ENCODE peak calls at places on chromosomes 4 and X, in five cellular contexts. R is esophagus squamous epithelium, D is NCI-H446, J is AG08396, Y is Caco-2. C is an unnamed sample.

GRCh38 chrX:72604705-72605104 is 32.1 kb upstream of the HDAC8 start:
- DNase-seq in R (no peak), D (no peak), J (no peak), Y (no peak), C (no peak)

GRCh38 chr4:113540859-113541258 is 220.7 kb downstream of the CAMK2D start:
- DNase-seq in R (no peak), D (peak; percentile 14), J (no peak), Y (no peak), C (peak; percentile 35)

GRCh38 chr4:185003596-185004351 is 14.5 kb upstream of the HELT start:
- DNase-seq in R (no peak), D (no peak), J (no peak), Y (no peak), C (no peak)

GRCh38 chr4:187415227-187415626 is 580.3 kb upstream of the ZFP42 start:
- DNase-seq in R (no peak), D (no peak), J (no peak), Y (no peak), C (no peak)

GRCh38 chr4:30870513-30870912 is 150.3 kb downstream of the PCDH7 start:
- DNase-seq in R (no peak), D (peak; percentile 2), J (no peak), Y (no peak), C (no peak)

GRCh38 chr4:98181815-98182214 is 38.5 kb upstream of the STPG2 start:
- DNase-seq in R (no peak), D (no peak), J (peak; percentile 10), Y (no peak), C (no peak)

GRCh38 chrX:153438522-153438921 is 7.3 kb downstream of the TREX2 start:
- DNase-seq in R (no peak), D (peak; percentile 6), J (no peak), Y (peak; percentile 46), C (no peak)

GRCh38 chrX:143027262-143027661 is 1.5 kb downstream of the SPANXN4 start:
- DNase-seq in R (no peak), D (no peak), J (no peak), Y (no peak), C (no peak)

GRCh38 chr4:89586864-89587263 is 250.1 kb downstream of the SNCA start:
- DNase-seq in R (no peak), D (peak; percentile 38), J (no peak), Y (no peak), C (peak; percentile 20)

GRCh38 chrX:123108513-123109427 is 75.3 kb upstream of the GRIA3 start:
- DNase-seq in R (no peak), D (no peak), J (no peak), Y (no peak), C (no peak)

GRCh38 chr4:84790769-84791565 is 175.5 kb downstream of the WDFY3 start:
- DNase-seq in R (no peak), D (no peak), J (no peak), Y (no peak), C (no peak)

GRCh38 chrX:8591526-8591925 is 126.9 kb downstream of the VCX3B start:
- DNase-seq in R (no peak), D (no peak), J (no peak), Y (no peak), C (no peak)

GRCh38 chr4:3766207-3766790 is at the start of gene ADRA2C:
- DNase-seq in R (no peak), D (no peak), J (peak; percentile 77), Y (no peak), C (no peak)

GRCh38 chrX:95754411-95754810 is 930.2 kb upstream of the DIAPH2 start:
- DNase-seq in R (no peak), D (peak; percentile 65), J (no peak), Y (no peak), C (no peak)

GRCh38 chrX:93422693-93423092 is 250.7 kb downstream of the NAP1L3 start:
- DNase-seq in R (no peak), D (peak; percentile 54), J (peak; percentile 21), Y (no peak), C (no peak)

GRCh38 chrX:41265615-41266014 is 68.3 kb upstream of the DDX3X start:
- DNase-seq in R (no peak), D (no peak), J (peak; percentile 67), Y (no peak), C (no peak)

GRCh38 chr4:88591787-88592599 is at the start of gene HERC3:
- DNase-seq in R (peak; percentile 72), D (peak; percentile 88), J (peak; percentile 97), Y (peak; percentile 86), C (peak; percentile 51)

GRCh38 chr4:26217961-26218676 is 102.7 kb upstream of the RBPJ start:
- DNase-seq in R (no peak), D (no peak), J (peak; percentile 42), Y (no peak), C (no peak)

GRCh38 chr4:56424697-56425514 is 10.5 kb downstream of the PPAT start:
- DNase-seq in R (no peak), D (peak; percentile 14), J (peak; percentile 20), Y (no peak), C (no peak)

GRCh38 chrX:55907968-55908607 is 190.5 kb downstream of the RRAGB start:
- DNase-seq in R (no peak), D (peak; percentile 25), J (peak; percentile 63), Y (peak; percentile 79), C (no peak)

GRCh38 chr4:41718907-41719306 is 29.6 kb downstream of the PHOX2B start:
- DNase-seq in R (no peak), D (no peak), J (no peak), Y (no peak), C (no peak)

GRCh38 chr4:14863420-14864364 is 138.6 kb upstream of the CPEB2 start:
- DNase-seq in R (no peak), D (no peak), J (no peak), Y (no peak), C (peak; percentile 8)

GRCh38 chr4:41887821-41888699 is 47.2 kb upstream of the TMEM33 start:
- DNase-seq in R (no peak), D (peak; percentile 53), J (no peak), Y (no peak), C (peak; percentile 37)

GRCh38 chrX:153507484-153508178 is 9.8 kb upstream of the ATP2B3 start:
- DNase-seq in R (no peak), D (peak; percentile 87), J (peak; percentile 90), Y (peak; percentile 65), C (peak; percentile 46)

GRCh38 chrX:56794831-56795230 is 65.8 kb downstream of the NBDY start:
- DNase-seq in R (no peak), D (no peak), J (no peak), Y (no peak), C (no peak)

GRCh38 chr4:169142906-169143305 is 127.8 kb downstream of the SH3RF1 start:
- DNase-seq in R (no peak), D (no peak), J (no peak), Y (no peak), C (no peak)

GRCh38 chr4:2462218-2462991 is 6.5 kb upstream of the RNF4 start:
- DNase-seq in R (no peak), D (peak; percentile 40), J (peak; percentile 92), Y (no peak), C (peak; percentile 38)

GRCh38 chrX:136816970-136817369 is 36.2 kb upstream of the ARHGEF6 start:
- DNase-seq in R (no peak), D (no peak), J (peak; percentile 5), Y (no peak), C (no peak)

GRCh38 chr4:108008721-108009120 is 19.0 kb downstream of the HADH start:
- DNase-seq in R (no peak), D (no peak), J (no peak), Y (no peak), C (no peak)

GRCh38 chr4:101885574-101885973 is 95.0 kb downstream of the BANK1 start:
- DNase-seq in R (no peak), D (no peak), J (no peak), Y (peak; percentile 50), C (no peak)

GRCh38 chrX:40091691-40092421 is 5.9 kb downstream of the BCOR start:
- DNase-seq in R (no peak), D (no peak), J (no peak), Y (no peak), C (no peak)

GRCh38 chr4:32435320-32435719 is 1715.2 kb downstream of the PCDH7 start:
- DNase-seq in R (no peak), D (no peak), J (no peak), Y (no peak), C (no peak)

GRCh38 chr4:119034276-119035008 is 101.2 kb upstream of the MYOZ2 start:
- DNase-seq in R (no peak), D (no peak), J (no peak), Y (no peak), C (no peak)